ENCODE peak calls at places on chromosomes 7 and 10, in nine cellular contexts. H is fibroblast of lung, Z is esophagus muscularis mucosa, I is heart right ventricle, O is upper lobe of left lung, T is transverse colon, S is body of pancreas, G is RWPE2, M is psoas muscle. B is an unnamed sample.

GRCh38 chr7:27793780-27794179 is 53.8 kb downstream of the TAX1BP1 start:
- DNase-seq in H (peak; percentile 28), Z (no peak), I (no peak), O (no peak), T (no peak), S (no peak), G (no peak), M (no peak), B (no peak)

GRCh38 chr7:77665161-77665560 is 31.1 kb upstream of the RSBN1L start:
- DNase-seq in H (no peak), Z (no peak), I (no peak), O (no peak), T (no peak), S (no peak), G (no peak), M (no peak), B (no peak)

GRCh38 chr10:35328404-35329037 is 7.8 kb upstream of the CCNY start:
- DNase-seq in H (peak; percentile 60), Z (no peak), I (no peak), O (no peak), T (no peak), S (no peak), G (no peak), M (no peak), B (no peak)

GRCh38 chr10:49646256-49646870 is 32.5 kb downstream of the CHAT start:
- DNase-seq in H (no peak), Z (no peak), I (no peak), O (peak; percentile 69), T (no peak), S (no peak), G (peak; percentile 45), M (no peak), B (no peak)

GRCh38 chr10:52252322-52252721 is 61.8 kb upstream of the DKK1 start:
- DNase-seq in H (no peak), Z (no peak), I (no peak), O (no peak), T (no peak), S (no peak), G (no peak), M (no peak), B (no peak)

GRCh38 chr10:7986851-7987250 is 67.6 kb upstream of the GATA3 start:
- DNase-seq in H (peak; percentile 19), Z (no peak), I (no peak), O (no peak), T (no peak), S (no peak), G (no peak), M (no peak), B (no peak)

GRCh38 chr10:78928330-78928729 is 140.4 kb upstream of the ZMIZ1 start:
- DNase-seq in H (no peak), Z (no peak), I (no peak), O (no peak), T (no peak), S (no peak), G (no peak), M (no peak), B (no peak)

GRCh38 chr7:70569335-70569819 is 562.6 kb upstream of the GALNT17 start:
- DNase-seq in H (no peak), Z (no peak), I (no peak), O (no peak), T (no peak), S (no peak), G (no peak), M (no peak), B (no peak)

GRCh38 chr10:68223535-68224165 is 8.3 kb downstream of the ATOH7 start:
- DNase-seq in H (no peak), Z (peak; percentile 64), I (no peak), O (no peak), T (peak; percentile 27), S (no peak), G (no peak), M (no peak), B (no peak)

GRCh38 chr7:27162930-27163775 is 2.2 kb downstream of the HOXA9 start:
- DNase-seq in H (no peak), Z (no peak), I (no peak), O (no peak), T (peak; percentile 10), S (no peak), G (no peak), M (no peak), B (no peak)

GRCh38 chr10:103394180-103394579 is 2.1 kb downstream of the ATP5MK start:
- DNase-seq in H (no peak), Z (no peak), I (no peak), O (peak; percentile 46), T (no peak), S (no peak), G (no peak), M (no peak), B (no peak)

GRCh38 chr10:103397191-103397825 is 882 bp downstream of the PDCD11 start:
- DNase-seq in H (no peak), Z (no peak), I (no peak), O (peak; percentile 24), T (no peak), S (peak; percentile 19), G (no peak), M (peak; percentile 53), B (no peak)

GRCh38 chr10:103396789-103397087 is 312 bp downstream of the PDCD11 start:
- DNase-seq in H (no peak), Z (no peak), I (no peak), O (no peak), T (no peak), S (no peak), G (no peak), M (no peak), B (no peak)

GRCh38 chr10:103395754-103396066 is 565 bp downstream of the ATP5MK start:
- DNase-seq in H (peak; percentile 25), Z (no peak), I (no peak), O (peak; percentile 8), T (peak; percentile 25), S (no peak), G (no peak), M (peak; percentile 58), B (no peak)

GRCh38 chr10:103396067-103396788 is at the start of the genes ATP5MK and PDCD11:
- DNase-seq in H (peak; percentile 96), Z (peak; percentile 100), I (peak; percentile 99), O (peak; percentile 95), T (peak; percentile 98), S (peak; percentile 99), G (peak; percentile 97), M (peak; percentile 99), B (peak; percentile 98)
- TF ChIP-seq CTCF in H (peak; percentile 25), Z (peak; percentile 3), I (no peak), O (no peak), T (peak; percentile 25), S (peak; percentile 27), G (no peak), M (no peak), B (peak; percentile 31)

GRCh38 chr10:72255977-72256729 is 17.6 kb upstream of the DDIT4 start:
- DNase-seq in H (no peak), Z (no peak), I (no peak), O (no peak), T (no peak), S (no peak), G (no peak), M (no peak), B (no peak)
- H3K27ac ChIP-seq in H (no peak overlapping the region), Z (peak overlapping the region; percentile 94), I (peak overlapping the region; percentile 85), O (peak overlapping the region; percentile 88), T (peak overlapping the region; percentile 95), S (peak overlapping the region; percentile 92), G (peak overlapping the region; percentile 99), M (peak overlapping the region; percentile 91), B (peak overlapping the region; percentile 97)

DNA sequence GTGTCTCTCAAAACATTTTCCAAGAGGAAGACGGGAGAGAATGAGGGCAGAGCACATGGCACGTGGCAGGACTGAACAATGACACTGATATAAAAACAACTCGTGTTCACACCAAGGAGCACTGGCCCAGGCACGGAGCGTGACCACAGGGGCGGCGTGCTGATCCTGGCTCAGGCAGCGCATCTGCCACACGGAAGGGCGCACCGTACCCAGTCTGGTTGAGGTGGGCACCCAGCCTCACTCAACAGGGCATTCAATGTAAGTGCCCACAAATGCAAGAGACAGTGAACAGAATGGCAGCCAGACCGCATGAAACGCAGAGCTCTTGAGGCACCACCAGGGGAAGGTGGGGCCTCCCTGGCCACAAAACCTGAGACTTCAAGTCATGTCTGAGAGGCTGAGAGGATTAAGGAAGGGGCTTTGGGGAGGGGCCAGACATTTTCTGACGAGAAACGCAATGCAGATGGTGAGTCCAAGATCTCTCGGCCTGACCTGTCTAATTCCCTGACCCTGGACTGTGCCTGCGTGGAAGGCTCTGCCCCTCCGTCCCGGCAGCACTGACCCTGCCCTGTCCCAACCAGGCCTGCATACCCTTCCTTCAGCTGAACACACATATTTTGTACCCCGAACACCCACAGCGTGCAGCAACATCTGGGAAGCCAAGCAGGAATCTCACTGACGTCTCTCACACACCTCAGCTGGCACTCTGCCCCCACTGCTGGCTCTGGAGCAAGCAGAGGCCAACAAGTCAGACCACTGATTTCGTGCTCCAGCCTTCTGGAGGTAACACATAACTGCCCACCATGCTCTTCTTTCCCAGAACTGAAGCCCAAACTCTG is 35.5 kb downstream of the VOPP1 start:
- DNase-seq in H (no peak), Z (no peak), I (no peak), O (peak; percentile 66), T (no peak), S (no peak), G (no peak), M (no peak), B (no peak)
- H3K4me1 ChIP-seq in H (peaks cover 26% of the 10 kb centered on the region), Z (peaks cover 58% of the 10 kb centered on the region), I (peaks cover 47% of the 10 kb centered on the region), O (peaks cover 48% of the 10 kb centered on the region), T (peaks cover 13% of the 10 kb centered on the region), S (peaks cover 8% of the 10 kb centered on the region), G (peaks cover 33% of the 10 kb centered on the region), M (peaks cover 80% of the 10 kb centered on the region), B (peaks cover 52% of the 10 kb centered on the region)

GRCh38 chr7:30166155-30166840 is 31.5 kb downstream of the MTURN start:
- DNase-seq in H (no peak), Z (no peak), I (no peak), O (no peak), T (peak; percentile 38), S (peak; percentile 45), G (no peak), M (no peak), B (no peak)

GRCh38 chr7:30162622-30163124 is 27.9 kb downstream of the MTURN start:
- DNase-seq in H (peak; percentile 40), Z (no peak), I (no peak), O (no peak), T (no peak), S (no peak), G (no peak), M (no peak), B (no peak)

GRCh38 chr7:30165590-30165989 is 30.8 kb downstream of the MTURN start:
- DNase-seq in H (no peak), Z (no peak), I (no peak), O (no peak), T (no peak), S (no peak), G (no peak), M (no peak), B (no peak)

GRCh38 chr7:30163231-30163894 is 28.6 kb downstream of the MTURN start:
- DNase-seq in H (no peak), Z (no peak), I (no peak), O (no peak), T (no peak), S (no peak), G (peak; percentile 66), M (no peak), B (no peak)

DNA sequence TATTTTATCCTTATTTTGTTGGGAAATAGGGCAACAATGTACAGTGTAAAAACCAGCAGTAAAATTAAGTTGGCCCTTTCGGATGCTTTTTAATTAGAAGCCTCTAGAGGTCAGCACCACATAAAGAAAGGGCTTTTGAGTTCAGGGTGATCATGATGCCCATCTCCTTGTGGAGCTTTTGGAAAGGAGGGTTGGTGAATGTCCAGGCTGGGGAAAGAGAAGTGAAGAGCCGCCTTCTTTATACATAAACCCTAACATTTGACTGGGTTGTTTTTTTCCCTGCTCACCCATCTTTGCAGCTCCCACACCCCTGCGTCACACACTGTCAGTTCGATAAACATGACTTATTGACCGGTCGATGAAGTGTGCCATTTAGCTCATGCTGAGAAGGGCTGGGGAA is 29.8 kb downstream of the MTURN start:
- DNase-seq in H (peak; percentile 77), Z (no peak), I (no peak), O (no peak), T (no peak), S (no peak), G (no peak), M (no peak), B (no peak)
- TF ChIP-seq CTCF in H (peak; percentile 62), Z (peak; percentile 67), I (peak; percentile 67), O (peak; percentile 46), T (peak; percentile 55), S (peak; percentile 78), G (peak; percentile 88), M (peak; percentile 64), B (peak; percentile 73)